ENCODE peak calls at places on chromosomes 2 and 18, in six cellular contexts. B is H9, Q is IMR-90, O is H1, M is trophoblast cell, T is mesenchymal stem cell. N is an unnamed sample.

GRCh38 chr2:84924173-84925106 is 19.0 kb downstream of the TMSB10 start:
- DNase-seq in B (peak), Q (peak), O (no peak), M (no peak), T (no peak), N (no peak)

GRCh38 chr2:62774555-62775366 is 69.2 kb downstream of the EHBP1 start:
- DNase-seq in B (no peak), Q (peak), O (no peak), M (peak), T (peak), N (peak)

GRCh38 chr2:240594511-240595380 is 8.2 kb downstream of the CAPN10 start:
- DNase-seq in B (no peak), Q (no peak), O (no peak), M (no peak), T (no peak), N (no peak)

GRCh38 chr2:40872580-40872979 is 420.7 kb upstream of the SLC8A1 start:
- DNase-seq in B (no peak), Q (no peak), O (no peak), M (no peak), T (no peak), N (no peak)

GRCh38 chr2:137194111-137194510 is 428.8 kb downstream of the THSD7B start:
- DNase-seq in B (no peak), Q (no peak), O (no peak), M (no peak), T (no peak), N (no peak)

GRCh38 chr18:79404567-79404910 is 8.8 kb downstream of the NFATC1 start:
- DNase-seq in B (no peak), Q (no peak), O (no peak), M (no peak), T (no peak), N (no peak)

GRCh38 chr2:112813043-112813966 is 23.3 kb downstream of the IL1B start:
- DNase-seq in B (no peak), Q (no peak), O (no peak), M (peak), T (no peak), N (no peak)

GRCh38 chr2:142786922-142787702 is 90.4 kb upstream of the KYNU start:
- DNase-seq in B (no peak), Q (no peak), O (no peak), M (no peak), T (no peak), N (no peak)

GRCh38 chr2:135124924-135125886 is 73.1 kb downstream of the RAB3GAP1 start:
- DNase-seq in B (no peak), Q (peak), O (no peak), M (peak), T (no peak), N (no peak)

GRCh38 chr18:52701219-52701935 is 361.4 kb downstream of the DCC start:
- DNase-seq in B (no peak), Q (no peak), O (no peak), M (peak), T (no peak), N (no peak)

DNA sequence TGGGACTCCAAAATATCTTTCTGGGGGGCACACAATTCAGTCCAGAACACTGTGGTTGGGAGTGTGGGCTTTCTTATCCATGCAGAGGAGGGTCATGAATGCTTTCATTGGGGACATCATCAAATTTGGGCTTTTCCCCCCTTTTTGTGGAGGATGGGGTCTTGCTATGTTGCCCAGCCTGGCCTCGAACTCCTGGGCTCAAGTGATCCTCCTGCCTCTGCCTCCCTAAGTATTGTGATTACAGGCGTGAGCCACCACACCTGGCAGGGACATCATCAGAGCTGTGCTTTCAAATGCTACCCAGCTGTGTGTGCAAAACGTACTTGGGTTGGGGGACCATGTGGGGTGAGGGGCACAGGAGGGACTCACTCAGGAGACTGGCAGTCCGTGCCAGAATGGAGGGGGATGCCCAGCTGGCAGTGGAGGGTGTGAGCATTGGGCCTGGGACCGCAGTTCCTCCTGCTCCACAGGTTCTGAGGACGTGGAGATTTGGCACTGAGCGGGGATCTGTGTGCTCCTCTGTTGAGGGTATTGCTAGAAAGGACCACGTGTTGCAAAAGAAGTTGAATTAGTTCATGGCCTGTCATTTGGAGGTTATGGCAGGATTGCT is 24.4 kb downstream of the EMILIN2 start:
- DNase-seq in B (no peak), Q (no peak), O (no peak), M (no peak), T (no peak), N (no peak)
- H3K18ac ChIP-seq in B (no peak), Q (no peak), O (no peak), M (no peak), T (no peak), N (no peak)

DNA sequence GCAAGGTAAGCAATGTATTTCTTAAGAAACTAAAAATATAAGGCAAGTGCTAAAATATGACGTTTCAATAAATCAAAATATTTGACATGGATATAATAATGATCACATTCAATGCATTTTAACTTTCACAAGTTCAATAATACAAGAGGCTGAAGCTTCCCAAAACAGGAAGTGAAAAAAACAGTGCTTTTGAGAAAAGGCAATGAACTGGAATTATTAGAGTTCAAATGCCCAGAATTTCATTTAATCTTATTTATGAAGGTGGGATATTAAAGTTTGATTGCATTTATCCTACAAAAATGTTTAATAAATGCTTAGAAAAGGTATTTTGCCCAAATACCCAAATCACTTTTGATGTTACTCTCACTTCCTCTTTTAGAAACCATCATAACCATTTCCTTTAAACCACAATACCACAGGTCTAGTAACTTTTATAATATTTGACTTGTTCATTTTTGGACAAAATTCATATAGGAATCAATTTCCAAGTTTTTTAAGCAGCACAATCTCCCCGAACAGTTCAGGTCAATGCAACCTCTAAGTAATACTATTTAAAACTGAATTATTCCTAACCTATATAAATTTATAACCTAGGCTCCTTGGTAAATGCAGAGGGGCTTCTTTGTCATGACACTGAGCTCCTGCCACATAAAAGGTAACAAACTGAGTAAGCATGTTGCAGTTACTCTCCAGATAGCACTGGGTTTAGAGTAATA is 2.1 kb downstream of the NCKAP1 start:
- DNase-seq in B (no peak), Q (no peak), O (no peak), M (no peak), T (no peak), N (no peak)
- H2AFZ ChIP-seq in B (no peak), Q (no peak), O (no peak), M (no peak), T (no peak), N (no peak)

GRCh38 chr2:218289639-218290315 is 2.5 kb downstream of the TMBIM1 start:
- DNase-seq in B (no peak), Q (peak), O (no peak), M (no peak), T (peak), N (no peak)
- H3K18ac ChIP-seq in B (no peak), Q (no peak), O (no peak), M (peak), T (peak), N (no peak)

GRCh38 chr2:234203135-234203984 is 152.9 kb downstream of the SPP2 start:
- DNase-seq in B (no peak), Q (peak), O (no peak), M (peak), T (peak), N (no peak)
- H2AFZ ChIP-seq in B (no peak), Q (no peak), O (no peak), M (no peak), T (no peak), N (no peak)